ENCODE peak calls at places on chromosomes 1 and 21, in five cellular contexts. C, W, D, Q and M are unnamed samples.

GRCh38 chr1:42723511-42723910 is 16.5 kb downstream of the CLDN19 start:
- DNase-seq in C (no peak), Q (no peak), W (no peak), D (peak; percentile 41), M (no peak)

GRCh38 chr1:98839840-98840239 is 164.8 kb downstream of the PLPPR5 start:
- DNase-seq in D (no peak), W (peak; percentile 38), C (no peak), Q (no peak), M (no peak)

GRCh38 chr1:14441302-14441741 is 157.2 kb upstream of the KAZN start:
- DNase-seq in C (no peak), D (peak; percentile 17), W (peak; percentile 90), Q (no peak), M (no peak)

GRCh38 chr1:193104496-193104905 is 713 bp downstream of the GLRX2 start:
- DNase-seq in Q (peak; percentile 38), W (peak; percentile 55), D (peak; percentile 60), C (peak; percentile 51), M (peak; percentile 50)

GRCh38 chr1:162902372-162902771 is 41.4 kb upstream of the CCDC190 start:
- DNase-seq in D (peak; percentile 52), W (peak; percentile 57), Q (no peak), C (no peak), M (no peak)

GRCh38 chr1:189859385-189859977 is 618.2 kb downstream of the BRINP3 start:
- DNase-seq in W (no peak), Q (peak; percentile 37), D (peak; percentile 3), C (peak; percentile 25), M (peak; percentile 32)

GRCh38 chr1:7783178-7783711 is 846 bp upstream of the PER3 start:
- DNase-seq in W (peak; percentile 61), D (peak; percentile 27), C (no peak), Q (peak; percentile 52), M (peak; percentile 76)

GRCh38 chr21:36700961-36701911 is 2.3 kb downstream of the SIM2 start:
- DNase-seq in W (no peak), D (no peak), C (peak; percentile 74), Q (peak; percentile 44), M (peak; percentile 44)

GRCh38 chr1:20950689-20951088 is 163.6 kb upstream of the HP1BP3 start:
- DNase-seq in C (no peak), W (no peak), D (peak; percentile 58), Q (no peak), M (no peak)

GRCh38 chr1:19557609-19558051 is 72.3 kb upstream of the CAPZB start:
- DNase-seq in Q (no peak), W (no peak), C (no peak), D (no peak), M (no peak)

GRCh38 chr21:45575993-45576837 is 34.0 kb upstream of the SLC19A1 start:
- DNase-seq in Q (no peak), W (no peak), C (no peak), D (no peak), M (no peak)

GRCh38 chr1:167722152-167722869 is 529 bp downstream of the MPZL1 start:
- DNase-seq in Q (peak; percentile 59), D (peak; percentile 68), W (no peak), C (peak; percentile 83), M (no peak)

GRCh38 chr1:167721617-167722151 is at the start of gene MPZL1:
- DNase-seq in W (peak; percentile 94), Q (peak; percentile 98), C (peak; percentile 93), D (peak; percentile 91), M (peak; percentile 99)

GRCh38 chr1:167722870-167723251 is 1.1 kb downstream of the MPZL1 start:
- DNase-seq in Q (no peak), W (no peak), D (no peak), C (no peak), M (no peak)

GRCh38 chr1:167718926-167719691 is 2.7 kb upstream of the MPZL1 start:
- DNase-seq in D (no peak), W (no peak), C (peak; percentile 19), Q (no peak), M (no peak)

DNA sequence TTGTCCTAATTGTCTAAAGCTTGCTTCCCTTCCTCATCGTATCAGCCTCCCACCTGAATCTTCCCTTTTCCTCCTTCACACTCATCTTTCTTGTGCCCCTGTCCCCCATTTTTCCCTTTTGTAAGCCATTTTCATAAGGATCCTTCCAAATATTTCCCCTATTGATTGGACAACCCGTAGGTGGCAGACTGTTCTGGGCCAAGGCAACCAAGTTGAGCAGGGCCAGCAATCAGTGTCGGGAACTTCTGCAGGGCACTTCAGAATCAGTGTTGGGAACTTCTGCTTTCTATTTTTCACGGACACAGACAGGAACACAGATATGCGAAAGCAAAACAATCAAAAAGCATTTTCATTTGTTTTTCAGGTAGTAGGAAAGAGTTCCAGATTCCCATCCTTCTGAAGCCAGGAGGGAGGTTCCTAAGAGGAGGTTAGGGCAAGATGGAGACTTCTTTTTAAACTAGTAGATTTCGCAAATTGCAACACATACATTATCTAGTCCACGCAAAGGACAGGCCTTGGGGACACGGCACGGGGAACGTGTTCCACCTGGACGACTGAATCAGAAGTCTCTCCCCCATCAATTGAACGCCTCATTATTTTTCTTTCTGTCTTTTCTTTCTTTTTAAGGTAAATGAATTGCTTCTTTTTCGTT is 691 bp upstream of the MPZL1 start:
- DNase-seq in C (peak; percentile 35), Q (peak; percentile 52), D (peak; percentile 63), W (peak; percentile 68), M (no peak)
- TF ChIP-seq CTCF in C (peak; percentile 28), Q (peak; percentile 46), D (peak; percentile 38), W (peak; percentile 68), M (peak; percentile 7)

DNA sequence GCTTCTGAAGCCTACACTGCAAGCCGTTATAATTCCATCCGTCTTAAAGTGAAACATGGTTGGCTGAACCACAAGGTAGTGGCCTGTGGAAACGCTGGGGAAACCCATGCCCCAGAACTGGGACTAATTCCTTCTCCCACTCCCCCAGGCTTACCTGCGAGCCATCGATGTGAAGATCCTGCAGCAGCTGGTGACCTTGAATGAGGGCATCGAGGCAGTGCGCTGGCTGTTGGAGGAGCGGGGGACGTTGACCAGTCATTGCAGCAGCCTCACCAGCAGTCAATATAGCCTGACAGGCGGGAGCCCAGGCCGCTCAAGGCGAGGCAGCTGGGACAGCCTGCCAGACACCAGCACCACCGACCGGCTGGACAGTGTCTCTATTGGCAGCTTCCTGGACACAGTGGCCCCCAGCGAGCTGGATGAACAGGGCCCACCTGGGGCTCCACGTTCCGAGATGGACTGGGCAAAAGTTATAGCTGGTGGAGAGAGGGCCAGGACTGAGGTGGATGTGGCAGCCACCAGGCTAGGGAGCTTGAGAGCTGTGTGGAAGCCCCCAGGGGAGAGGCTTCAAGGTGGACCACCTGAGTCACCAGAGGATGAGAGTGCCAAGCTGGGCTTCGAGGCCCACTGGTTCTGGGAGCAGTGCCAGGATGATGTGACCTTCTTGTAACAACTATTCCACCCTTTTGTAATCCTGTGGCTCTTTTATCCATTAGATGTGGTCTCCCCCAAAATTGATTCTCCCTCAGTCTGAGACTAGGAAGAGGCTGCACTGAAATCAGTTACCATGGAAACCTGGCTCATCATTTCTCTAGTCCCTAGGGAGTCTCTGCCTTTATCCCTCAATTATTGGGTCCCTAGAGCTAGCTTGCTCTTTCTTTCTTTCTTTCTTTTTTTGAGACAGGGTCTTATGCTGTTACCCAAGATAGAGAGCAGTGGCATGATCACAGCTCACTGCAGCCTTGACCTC is 16.7 kb downstream of the LURAP1 start:
- DNase-seq in C (no peak), W (no peak), D (no peak), Q (no peak), M (no peak)
- TF ChIP-seq CTCF in C (no peak), W (no peak), D (no peak), Q (no peak), M (no peak)

GRCh38 chr1:31714442-31715096 is 10.8 kb upstream of the COL16A1 start:
- DNase-seq in C (peak; percentile 88), D (no peak), W (peak; percentile 75), Q (no peak), M (no peak)
- TF ChIP-seq CTCF in C (peak; percentile 63), D (no peak), W (peak; percentile 52), Q (no peak), M (peak; percentile 64)

GRCh38 chr1:232367293-232367692 is 262.6 kb downstream of the SIPA1L2 start:
- DNase-seq in C (no peak), W (no peak), Q (no peak), D (no peak), M (no peak)
- TF ChIP-seq CTCF in C (no peak), W (no peak), Q (no peak), D (no peak), M (no peak)

GRCh38 chr1:240732390-240732789 is 120.4 kb upstream of the GREM2 start:
- DNase-seq in W (peak; percentile 71), D (peak; percentile 8), C (peak; percentile 78), Q (peak; percentile 20), M (peak; percentile 67)
- TF ChIP-seq CTCF in W (peak; percentile 77), D (peak; percentile 54), C (peak; percentile 80), Q (peak; percentile 40), M (peak; percentile 17)

GRCh38 chr1:24309762-24310485 is 9.2 kb upstream of the GRHL3 start:
- DNase-seq in W (no peak), Q (no peak), D (peak; percentile 96), C (no peak), M (no peak)

GRCh38 chr1:24311234-24311633 is 7.9 kb upstream of the GRHL3 start:
- DNase-seq in D (no peak), W (no peak), Q (no peak), C (no peak), M (no peak)

GRCh38 chr1:24311731-24312130 is 7.4 kb upstream of the GRHL3 start:
- DNase-seq in Q (no peak), C (peak; percentile 36), W (no peak), D (no peak), M (no peak)

GRCh38 chr1:24304763-24305162 is 14.4 kb upstream of the GRHL3 start:
- DNase-seq in W (no peak), Q (no peak), C (no peak), D (no peak), M (no peak)

DNA sequence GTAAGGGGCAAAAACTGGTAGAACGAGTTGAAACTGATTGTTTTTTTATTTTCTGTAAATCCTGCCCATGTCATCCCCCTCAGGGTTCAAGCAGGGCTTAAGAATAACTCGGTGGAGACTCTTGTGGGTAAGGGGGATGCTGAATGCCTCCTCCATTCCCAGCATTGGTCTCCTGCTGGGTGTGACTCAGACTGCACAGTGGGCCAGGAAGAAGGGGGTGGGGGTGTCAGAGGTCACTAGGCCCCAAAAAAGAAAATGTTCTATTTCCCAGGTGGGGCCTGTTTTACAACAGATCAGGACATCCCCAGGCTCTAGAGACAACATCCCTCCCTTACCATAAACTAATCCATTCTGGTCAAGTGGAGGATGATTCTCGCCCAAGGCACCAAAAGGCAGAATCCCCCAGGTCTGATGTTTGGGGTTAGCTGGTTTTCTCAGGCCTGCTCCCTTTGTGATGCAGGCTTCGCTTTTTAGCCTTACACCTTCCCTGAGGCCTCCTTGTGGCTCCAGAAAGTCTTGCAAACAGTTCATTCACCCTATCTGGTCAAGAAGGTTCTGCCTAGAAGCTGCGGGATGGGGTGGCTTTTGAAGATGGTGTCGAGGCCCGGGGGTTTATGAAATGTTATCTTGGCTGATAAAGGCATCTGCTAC is 10.7 kb upstream of the GRHL3 start:
- DNase-seq in W (no peak), D (no peak), C (peak; percentile 64), Q (no peak), M (no peak)
- TF ChIP-seq CTCF in W (peak; percentile 49), D (peak; percentile 11), C (peak; percentile 51), Q (no peak), M (no peak)

DNA sequence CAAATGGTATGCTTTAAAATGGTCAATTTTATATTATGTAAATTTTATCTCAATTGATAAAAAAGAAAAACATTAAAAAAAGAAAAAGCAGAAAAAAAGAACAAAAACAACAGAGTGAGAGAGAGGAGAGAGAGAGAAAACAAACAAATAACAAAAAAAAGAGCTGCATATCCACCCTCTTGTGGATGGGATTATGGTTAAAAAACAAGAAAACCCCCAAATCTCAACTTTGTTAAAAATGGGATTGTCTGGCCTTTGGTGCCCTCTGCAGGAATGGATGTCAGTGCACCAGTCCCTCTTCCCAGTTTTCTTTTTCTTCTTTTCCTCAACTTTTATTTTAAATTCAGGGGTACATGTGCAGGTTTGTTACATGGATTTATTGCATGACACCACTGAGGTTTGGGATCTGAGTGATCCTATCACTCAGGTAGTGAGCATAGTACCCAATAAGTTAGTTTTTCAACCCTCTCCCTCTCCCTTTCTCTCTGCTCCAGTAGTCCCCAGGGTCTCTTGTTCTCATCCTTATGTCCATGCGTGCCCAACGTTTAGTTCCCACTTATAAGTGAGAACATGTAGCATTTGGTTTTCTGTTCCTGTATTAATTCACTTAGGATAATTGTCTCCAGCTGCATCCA is 28.1 kb downstream of the RNF187 start:
- DNase-seq in C (peak; percentile 57), Q (peak; percentile 53), D (no peak), W (peak; percentile 44), M (peak; percentile 61)
- TF ChIP-seq CTCF in C (peak; percentile 84), Q (peak; percentile 75), D (peak; percentile 54), W (peak; percentile 83), M (peak; percentile 42)